ENCODE peak calls at places on chromosomes 1 and 21, in seven cellular contexts. T, F, P, V, B, E and Y are unnamed samples.

GRCh38 chr1:155062702-155063411 is 683 bp upstream of the EFNA4 start:
- DNase-seq in T (peak; percentile 90), B (peak; percentile 73), V (peak; percentile 70), F (no peak), P (peak; percentile 90), E (peak; percentile 89), Y (no peak)

GRCh38 chr1:97943354-97943753 is 22.5 kb upstream of the DPYD start:
- DNase-seq in V (no peak), F (no peak), P (no peak), E (no peak), T (no peak), B (no peak), Y (no peak)

GRCh38 chr1:156407344-156407743 is 38.3 kb downstream of the RHBG start:
- DNase-seq in B (no peak), T (no peak), V (no peak), E (no peak), F (no peak), P (peak; percentile 41), Y (no peak)

GRCh38 chr1:155698382-155699038 is 9.6 kb downstream of the DAP3 start:
- DNase-seq in V (no peak), T (no peak), B (no peak), P (no peak), F (no peak), E (peak; percentile 18), Y (no peak)

GRCh38 chr1:110348771-110349170 is 9.6 kb downstream of the RBM15 start:
- DNase-seq in B (no peak), T (no peak), P (no peak), F (no peak), V (no peak), E (no peak), Y (no peak)

GRCh38 chr1:203121186-203122015 is 6.1 kb upstream of the ADORA1 start:
- DNase-seq in E (no peak), P (no peak), B (no peak), T (no peak), F (no peak), V (no peak), Y (no peak)

GRCh38 chr1:234725177-234726132 is 115.5 kb upstream of the IRF2BP2 start:
- DNase-seq in T (peak; percentile 59), E (peak; percentile 43), V (peak; percentile 9), P (no peak), F (no peak), B (peak; percentile 63), Y (no peak)

GRCh38 chr1:42334240-42335049 is 590 bp downstream of the FOXJ3 start:
- DNase-seq in T (peak; percentile 44), P (peak; percentile 50), E (peak; percentile 71), F (no peak), B (peak; percentile 35), V (no peak), Y (no peak)

GRCh38 chr21:16079830-16080229 is 350.0 kb downstream of the USP25 start:
- DNase-seq in B (no peak), P (no peak), E (no peak), F (no peak), T (no peak), V (no peak), Y (no peak)

GRCh38 chr1:92356956-92357355 is 58.1 kb downstream of the RPAP2 start:
- DNase-seq in B (no peak), V (no peak), F (no peak), P (no peak), E (no peak), T (no peak), Y (no peak)

GRCh38 chr1:25051504-25051903 is 121.4 kb upstream of the RUNX3 start:
- DNase-seq in B (no peak), F (no peak), V (no peak), E (no peak), T (no peak), P (no peak), Y (no peak)

GRCh38 chr1:96969656-96970163 is 248.1 kb downstream of the PTBP2 start:
- DNase-seq in B (no peak), E (no peak), P (no peak), V (no peak), F (no peak), T (no peak), Y (no peak)

GRCh38 chr1:160205974-160206369 is 788 bp downstream of the PEA15 start:
- DNase-seq in E (peak; percentile 43), V (peak; percentile 26), P (peak; percentile 46), B (no peak), T (peak; percentile 57), F (no peak), Y (no peak)

GRCh38 chr1:31182352-31182751 is 57.3 kb downstream of the NKAIN1 start:
- DNase-seq in V (peak; percentile 47), T (peak; percentile 65), B (peak; percentile 57), E (peak; percentile 93), F (peak; percentile 17), P (peak; percentile 59), Y (peak; percentile 37)

GRCh38 chr1:235910357-235911299 is 43.9 kb upstream of the LYST start:
- DNase-seq in E (peak; percentile 89), F (no peak), V (no peak), B (no peak), P (no peak), T (peak; percentile 54), Y (no peak)

GRCh38 chr21:46516068-46516467 is 57.4 kb downstream of the DIP2A start:
- DNase-seq in V (no peak), B (no peak), F (no peak), E (no peak), P (no peak), T (no peak), Y (no peak)

GRCh38 chr1:220044683-220045355 is 1.5 kb downstream of the EPRS1 start:
- DNase-seq in E (no peak), B (no peak), F (no peak), P (peak; percentile 44), T (no peak), V (no peak), Y (no peak)

GRCh38 chr1:56382890-56383289 is 196.5 kb downstream of the PLPP3 start:
- DNase-seq in F (no peak), T (no peak), P (no peak), V (no peak), B (no peak), E (peak; percentile 70), Y (no peak)

GRCh38 chr1:21647431-21648373 is 21.5 kb downstream of the RAP1GAP start:
- DNase-seq in T (peak; percentile 60), P (peak; percentile 70), B (peak; percentile 57), V (no peak), E (peak; percentile 93), F (peak; percentile 27), Y (peak; percentile 85)

GRCh38 chr1:109850827-109851226 is 59.8 kb upstream of the CSF1 start:
- DNase-seq in B (no peak), P (no peak), F (no peak), V (no peak), T (no peak), E (no peak), Y (no peak)

GRCh38 chr1:52746189-52746588 is 19.9 kb downstream of the ZYG11B start:
- DNase-seq in P (no peak), B (no peak), T (no peak), E (no peak), F (no peak), V (no peak), Y (no peak)

GRCh38 chr1:248757784-248758195 is 2.2 kb upstream of the LYPD8 start:
- DNase-seq in P (no peak), V (no peak), T (no peak), E (no peak), B (peak; percentile 5), F (no peak), Y (no peak)

GRCh38 chr1:5645929-5646328 is 346.3 kb downstream of the NPHP4 start:
- DNase-seq in V (no peak), P (no peak), B (no peak), T (no peak), F (no peak), E (no peak), Y (no peak)

GRCh38 chr1:38336308-38336707 is 289.7 kb upstream of the POU3F1 start:
- DNase-seq in T (no peak), B (no peak), E (no peak), P (no peak), F (no peak), V (no peak), Y (no peak)

GRCh38 chr1:79431341-79431740 is 424.8 kb upstream of the ADGRL4 start:
- DNase-seq in B (no peak), F (no peak), E (no peak), V (no peak), T (no peak), P (no peak), Y (no peak)

GRCh38 chr21:45318146-45318555 is 30.5 kb upstream of the POFUT2 start:
- DNase-seq in B (no peak), F (no peak), T (no peak), P (no peak), V (no peak), E (no peak), Y (no peak)

GRCh38 chr1:179310721-179311120 is 17.1 kb downstream of the SOAT1 start:
- DNase-seq in B (no peak), E (no peak), P (no peak), V (no peak), F (no peak), T (no peak), Y (no peak)